ENCODE peak calls at places on chromosomes 3 and 15, in ten cellular contexts. B is choroid plexus epithelial cell; P is activated CD4-positive, alpha-beta T cell treated with anti-CD3 and anti-CD28 coated beads, Interleukin-2, amount 50 U/mL, for 24 hours; I is BE2C; E is colonic mucosa; N is HTR-8/SVneo; T is pancreas; J is nephron progenitor cell; V is globus pallidus; D is stimulated activated CD4-positive, alpha-beta T cell treated with anti-CD3 and anti-CD28 coated beads, TNF-alpha, amount 100 ng/mL, for 1 hour. U is an unnamed sample.

GRCh38 chr3:176855901-176856486 is 341.3 kb downstream of the TBL1XR1 start:
- DNase-seq in P (no peak), D (no peak), I (no peak), V (no peak), E (peak), J (no peak), N (no peak), T (no peak), B (no peak), U (no peak)

GRCh38 chr3:50516048-50516871 is 12.8 kb upstream of the CACNA2D2 start:
- DNase-seq in N (no peak), J (peak), E (peak), I (peak), V (no peak), D (no peak), B (peak), T (no peak), P (no peak), U (peak)

GRCh38 chr3:18442743-18443669 is 17.9 kb upstream of the SATB1 start:
- DNase-seq in N (no peak), E (no peak), T (no peak), V (no peak), I (no peak), J (peak), B (no peak), D (no peak), P (no peak), U (no peak)

GRCh38 chr3:50620846-50621245 is 3.9 kb downstream of the MAPKAPK3 start:
- DNase-seq in T (no peak), J (no peak), B (no peak), I (no peak), D (no peak), E (no peak), N (no peak), P (no peak), V (no peak), U (no peak)

GRCh38 chr3:60364475-60364874 is 886.8 kb downstream of the FHIT start:
- DNase-seq in N (no peak), P (no peak), J (no peak), I (no peak), T (no peak), E (no peak), D (no peak), V (no peak), B (no peak), U (no peak)

GRCh38 chr3:73490453-73491311 is 134.1 kb downstream of the PDZRN3 start:
- DNase-seq in T (peak), E (no peak), V (no peak), N (no peak), B (peak), D (no peak), J (peak), I (no peak), P (no peak), U (peak)

GRCh38 chr3:19994796-19995195 is 17.3 kb downstream of the PP2D1 start:
- DNase-seq in V (no peak), I (no peak), T (no peak), N (no peak), D (no peak), J (no peak), P (no peak), E (no peak), B (no peak), U (no peak)

GRCh38 chr3:172129868-172130751 is 90.7 kb downstream of the FNDC3B start:
- DNase-seq in T (peak), J (no peak), I (peak), N (peak), E (peak), P (peak), D (peak), V (no peak), B (peak), U (peak)

GRCh38 chr3:197380786-197381185 is 82.4 kb upstream of the DLG1 start:
- DNase-seq in E (no peak), V (no peak), B (no peak), P (no peak), N (no peak), D (no peak), J (peak), I (peak), T (no peak), U (no peak)

GRCh38 chr15:84985158-84985557 is 3.5 kb downstream of the PDE8A start:
- DNase-seq in N (no peak), I (no peak), V (no peak), E (no peak), T (no peak), P (no peak), D (no peak), B (no peak), J (no peak), U (no peak)

GRCh38 chr3:139032326-139033002 is 11.7 kb upstream of the PRR23B start:
- DNase-seq in P (no peak), T (no peak), B (no peak), N (no peak), I (no peak), D (no peak), E (no peak), V (no peak), J (no peak), U (no peak)

GRCh38 chr3:13866406-13866965 is 13.4 kb downstream of the WNT7A start:
- DNase-seq in T (no peak), D (peak), J (no peak), E (no peak), V (no peak), I (no peak), N (no peak), P (no peak), B (peak), U (no peak)

GRCh38 chr15:66909381-66909890 is 156.0 kb upstream of the SMAD3 start:
- DNase-seq in V (no peak), D (no peak), N (no peak), E (no peak), P (no peak), T (no peak), I (no peak), B (no peak), J (no peak), U (no peak)

GRCh38 chr3:32354362-32354778 is 37.3 kb upstream of the CMTM7 start:
- DNase-seq in E (no peak), B (peak), T (no peak), I (no peak), D (no peak), J (no peak), N (no peak), V (no peak), P (no peak), U (no peak)

GRCh38 chr3:172194702-172195392 is 155.5 kb downstream of the FNDC3B start:
- DNase-seq in E (no peak), V (no peak), N (no peak), D (no peak), T (no peak), J (no peak), B (peak), I (peak), P (no peak), U (no peak)

GRCh38 chr3:30531017-30531570 is 75.3 kb upstream of the TGFBR2 start:
- DNase-seq in E (no peak), D (no peak), T (no peak), P (no peak), V (no peak), J (peak), B (no peak), I (no peak), N (no peak), U (no peak)

GRCh38 chr3:134754768-134755559 is 40.1 kb upstream of the EPHB1 start:
- DNase-seq in V (no peak), B (peak), J (peak), N (peak), P (no peak), I (peak), T (peak), D (no peak), E (peak), U (peak)

GRCh38 chr15:66940368-66940767 is 125.0 kb upstream of the SMAD3 start:
- DNase-seq in E (no peak), P (no peak), N (no peak), V (no peak), B (peak), J (no peak), I (no peak), D (no peak), T (no peak), U (no peak)

GRCh38 chr3:102089904-102090492 is 240.7 kb downstream of the NFKBIZ start:
- DNase-seq in V (no peak), N (peak), B (peak), E (peak), I (no peak), T (no peak), J (peak), D (no peak), P (no peak), U (peak)

GRCh38 chr15:30038667-30039523 is 43.9 kb upstream of the GOLGA8J start:
- DNase-seq in N (no peak), T (peak), I (no peak), E (peak), J (no peak), V (peak), D (no peak), P (no peak), B (no peak), U (no peak)

GRCh38 chr15:66964111-66964738 is 101.2 kb upstream of the SMAD3 start:
- DNase-seq in N (no peak), V (no peak), J (no peak), T (no peak), P (no peak), E (no peak), B (no peak), D (no peak), I (no peak), U (no peak)

GRCh38 chr3:61954097-61954528 is 392.7 kb downstream of the PTPRG start:
- DNase-seq in J (no peak), E (no peak), N (no peak), D (no peak), T (no peak), I (no peak), P (no peak), V (no peak), B (peak), U (peak)

GRCh38 chr3:5767304-5767703 is 579.8 kb downstream of the EDEM1 start:
- DNase-seq in E (no peak), I (no peak), B (no peak), N (no peak), J (no peak), P (no peak), D (no peak), T (no peak), V (no peak), U (no peak)

GRCh38 chr3:36796896-36797295 is 32.5 kb upstream of the DCLK3 start:
- DNase-seq in I (no peak), J (no peak), D (no peak), B (peak), T (no peak), N (no peak), P (no peak), E (no peak), V (no peak), U (no peak)

GRCh38 chr3:29789686-29790085 is 508.8 kb downstream of the RBMS3 start:
- DNase-seq in N (no peak), B (no peak), E (no peak), J (no peak), I (no peak), T (no peak), V (no peak), P (no peak), D (no peak), U (peak)

GRCh38 chr15:62972814-62973213 is 69.7 kb upstream of the TPM1 start:
- DNase-seq in P (no peak), V (no peak), J (no peak), D (no peak), E (no peak), T (no peak), I (no peak), B (peak), N (no peak), U (peak)

GRCh38 chr3:172166890-172167289 is 127.5 kb downstream of the FNDC3B start:
- DNase-seq in E (no peak), I (no peak), B (no peak), D (no peak), J (no peak), V (no peak), N (no peak), T (no peak), P (no peak), U (no peak)

GRCh38 chr3:127815641-127816605 is 6.4 kb downstream of the MGLL start:
- DNase-seq in E (peak), D (no peak), V (no peak), T (no peak), P (no peak), N (no peak), B (no peak), J (no peak), I (no peak), U (no peak)

GRCh38 chr3:130946876-130947275 is 53.0 kb downstream of the ATP2C1 start:
- DNase-seq in E (no peak), D (no peak), N (no peak), P (no peak), I (no peak), V (no peak), J (no peak), T (no peak), B (no peak), U (no peak)

GRCh38 chr15:66734961-66735908 is 33.2 kb downstream of the SMAD6 start:
- DNase-seq in J (no peak), N (no peak), I (no peak), V (peak), D (no peak), T (no peak), P (no peak), E (no peak), B (no peak), U (no peak)

GRCh38 chr3:152452318-152452717 is 183.6 kb downstream of the MBNL1 start:
- DNase-seq in D (no peak), T (no peak), B (peak), P (no peak), E (no peak), N (no peak), J (no peak), I (no peak), V (no peak), U (no peak)

GRCh38 chr3:180610981-180611380 is 9.0 kb downstream of the TTC14 start:
- DNase-seq in V (no peak), I (no peak), B (no peak), E (no peak), N (no peak), D (no peak), P (no peak), T (no peak), J (no peak), U (no peak)

GRCh38 chr3:101802179-101802578 is 23.2 kb downstream of the NXPE3 start:
- DNase-seq in I (no peak), J (no peak), V (no peak), T (no peak), D (no peak), P (no peak), N (no peak), E (no peak), B (no peak), U (no peak)

GRCh38 chr15:84876269-84876668 is 8.2 kb upstream of the SLC28A1 start:
- DNase-seq in J (no peak), T (no peak), I (no peak), P (no peak), B (no peak), E (no peak), V (no peak), N (no peak), D (no peak), U (no peak)

GRCh38 chr3:65953881-65954733 is 84.6 kb downstream of the MAGI1 start:
- DNase-seq in J (no peak), P (no peak), V (peak), T (peak), D (no peak), N (no peak), E (peak), I (no peak), B (no peak), U (no peak)

GRCh38 chr15:73941044-73941443 is 14.8 kb downstream of the LOXL1 start:
- DNase-seq in D (no peak), B (peak), I (no peak), V (no peak), J (no peak), E (no peak), T (no peak), P (no peak), N (peak), U (peak)

GRCh38 chr3:174355505-174355904 is 503.6 kb upstream of the NAALADL2 start:
- DNase-seq in J (no peak), V (peak), I (no peak), D (no peak), P (no peak), B (peak), T (no peak), E (no peak), N (peak), U (peak)

U was measured in fibroblast of villous mesenchyme.